ENCODE peak calls at places on chromosomes 2 and 18, in five cellular contexts. H is NCI-H774; S is AG10803; O is effector memory CD8-positive, alpha-beta T cell; T is stimulated activated CD4-positive, alpha-beta T cell treated with anti-CD3 and anti-CD28 coated beads, Interleukin-15, amount 100 ng/mL, for 1 hour. C is an unnamed sample.

GRCh38 chr2:47016172-47016913 is 100.7 kb upstream of the MCFD2 start:
- DNase-seq in H (no peak), S (peak), O (no peak), T (no peak), C (no peak)

GRCh38 chr18:79405781-79406575 is 10.2 kb downstream of the NFATC1 start:
- DNase-seq in H (no peak), S (no peak), O (peak), T (peak), C (peak)

GRCh38 chr2:120729410-120730052 is 6.1 kb upstream of the GLI2 start:
- DNase-seq in H (no peak), S (peak), O (no peak), T (no peak), C (no peak)

GRCh38 chr2:230891509-230891908 is 26.8 kb downstream of the ITM2C start:
- DNase-seq in H (no peak), S (no peak), O (no peak), T (no peak), C (no peak)

GRCh38 chr2:172052000-172052983 is 33.0 kb upstream of the DLX1 start:
- DNase-seq in H (peak), S (no peak), O (no peak), T (no peak), C (no peak)

GRCh38 chr2:241857572-241858121 is 1.0 kb downstream of the PDCD1 start:
- DNase-seq in H (no peak), S (no peak), O (no peak), T (no peak), C (peak)

GRCh38 chr2:43034921-43035320 is 191.5 kb downstream of the ZFP36L2 start:
- DNase-seq in H (no peak), S (no peak), O (no peak), T (no peak), C (peak)

GRCh38 chr2:400988-401679 is 113.2 kb upstream of the ALKAL2 start:
- DNase-seq in H (no peak), S (no peak), O (no peak), T (no peak), C (no peak)

GRCh38 chr18:49201464-49201863 is 250.7 kb upstream of the SMAD7 start:
- DNase-seq in H (no peak), S (no peak), O (no peak), T (no peak), C (no peak)

GRCh38 chr2:153145470-153145869 is 333.1 kb downstream of the RPRM start:
- DNase-seq in H (no peak), S (no peak), O (no peak), T (no peak), C (no peak)

GRCh38 chr2:233862261-233862768 is 5.9 kb downstream of the MSL3B start:
- DNase-seq in H (no peak), S (no peak), O (no peak), T (no peak), C (no peak)

GRCh38 chr18:25033747-25034471 is 318.1 kb downstream of the ZNF521 start:
- DNase-seq in H (no peak), S (no peak), O (no peak), T (no peak), C (no peak)

GRCh38 chr18:39913790-39914366 is 2041.2 kb upstream of the PIK3C3 start:
- DNase-seq in H (no peak), S (no peak), O (no peak), T (no peak), C (no peak)

GRCh38 chr2:56185101-56185581 is 1.4 kb downstream of the CCDC85A start:
- DNase-seq in H (no peak), S (peak), O (no peak), T (no peak), C (no peak)

GRCh38 chr2:68849579-68850030 is 21.6 kb downstream of the BMP10 start:
- DNase-seq in H (no peak), S (no peak), O (no peak), T (no peak), C (no peak)

GRCh38 chr2:37324786-37325624 is at the start of gene PRKD3:
- DNase-seq in H (peak), S (peak), O (peak), T (peak), C (peak)

GRCh38 chr2:86500325-86500724 is 59.2 kb downstream of the KDM3A start:
- DNase-seq in H (no peak), S (no peak), O (no peak), T (no peak), C (no peak)

GRCh38 chr2:11024010-11024615 is 112.4 kb downstream of the KCNF1 start:
- DNase-seq in H (peak), S (no peak), O (no peak), T (no peak), C (no peak)

GRCh38 chr2:228039752-228040534 is 141.5 kb downstream of the SPHKAP start:
- DNase-seq in H (no peak), S (peak), O (no peak), T (no peak), C (no peak)

GRCh38 chr2:20634430-20635095 is 16.3 kb downstream of the HS1BP3 start:
- DNase-seq in H (no peak), S (peak), O (no peak), T (no peak), C (no peak)

GRCh38 chr2:69026026-69026425 is 13.0 kb downstream of the ANTXR1 start:
- DNase-seq in H (peak), S (no peak), O (no peak), T (no peak), C (no peak)

GRCh38 chr18:68714356-68714706 is 577 bp downstream of the TMX3 start:
- DNase-seq in H (no peak), S (no peak), O (no peak), T (no peak), C (no peak)

GRCh38 chr2:155442755-155443372 is 744.4 kb downstream of the KCNJ3 start:
- DNase-seq in H (no peak), S (no peak), O (no peak), T (no peak), C (no peak)

GRCh38 chr2:46818141-46818552 is 97.5 kb downstream of the MCFD2 start:
- DNase-seq in H (no peak), S (peak), O (no peak), T (no peak), C (no peak)

GRCh38 chr2:73337828-73338227 is 44.5 kb upstream of the EGR4 start:
- DNase-seq in H (no peak), S (no peak), O (no peak), T (no peak), C (no peak)

C was measured in natural killer cell treated with Interleukin-12 subunit alpha and Interleukin-12 subunit beta and Interleukin-15 and Interleukin-18, amount 100 ng/mL, for 72 hours.